ENCODE peak calls at places on chromosomes 4 and X, in five cellular contexts. P, I, K, D and Y are unnamed samples.
A peak's percentile ranks its signal among the peaks of the same experiment; 100 is the strongest.

GRCh38 chr4:925171-925570 is 6.9 kb downstream of the GAK start:
- DNase-seq in K (no peak), D (peak; percentile 25), P (no peak), I (no peak), Y (no peak)

GRCh38 chrX:10006770-10007169 is 39.6 kb downstream of the CLDN34 start:
- DNase-seq in D (no peak), K (no peak), I (no peak), P (no peak), Y (no peak)

GRCh38 chr4:114057746-114058145 is 78.3 kb upstream of the ARSJ start:
- DNase-seq in K (no peak), I (no peak), P (no peak), D (no peak), Y (no peak)

GRCh38 chr4:189143255-189143654 is 797.4 kb upstream of the FRG1 start:
- DNase-seq in I (no peak), P (peak; percentile 23), D (no peak), K (no peak), Y (peak; percentile 66)

GRCh38 chrX:19953145-19953544 is 37.7 kb downstream of the BCLAF3 start:
- DNase-seq in K (no peak), P (no peak), D (no peak), I (no peak), Y (no peak)

GRCh38 chrX:52574416-52575275 is 57.8 kb upstream of the XAGE1B start:
- DNase-seq in D (peak; percentile 45), I (peak; percentile 2), P (peak; percentile 36), K (peak; percentile 34), Y (peak; percentile 61)

GRCh38 chr4:113878718-113879117 is 100.7 kb downstream of the ARSJ start:
- DNase-seq in P (no peak), D (peak; percentile 19), I (no peak), K (no peak), Y (peak; percentile 57)

GRCh38 chrX:45803383-45803921 is 602.8 kb upstream of the DIPK2B start:
- DNase-seq in P (no peak), K (no peak), D (no peak), I (no peak), Y (peak; percentile 94)

DNA sequence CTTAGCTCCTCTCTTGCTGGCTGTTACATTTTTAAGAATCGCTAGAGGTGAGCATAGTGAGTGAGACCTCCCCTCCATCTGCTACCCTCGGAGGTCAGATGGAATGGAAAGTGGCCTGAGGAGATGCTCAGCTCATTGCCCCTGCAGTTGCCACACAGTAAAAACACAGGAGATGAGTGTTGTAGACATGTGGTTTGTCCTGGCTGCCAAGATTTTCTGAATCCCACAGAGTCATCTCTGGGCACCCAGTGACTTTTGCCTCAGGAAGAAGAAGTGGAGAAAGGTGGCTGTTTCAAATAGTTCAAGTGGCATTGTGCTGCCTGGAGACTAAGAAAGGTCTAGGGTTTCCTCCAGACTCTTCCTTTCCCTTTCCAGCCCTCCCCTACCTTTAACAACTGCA is 271.0 kb downstream of the STK32B start:
- DNase-seq in K (no peak), I (no peak), D (no peak), P (no peak), Y (peak; percentile 4)
- TF ChIP-seq RCOR1 in K (no peak), I (no peak), D (no peak), P (no peak), Y (no peak)

GRCh38 chrX:23845316-23845932 is 62.3 kb downstream of the APOO start:
- DNase-seq in P (no peak), K (no peak), D (no peak), I (no peak), Y (no peak)
- TF ChIP-seq RCOR1 in P (no peak), K (no peak), D (no peak), I (no peak), Y (no peak)

GRCh38 chrX:68831405-68832100 is 2.7 kb downstream of the EFNB1 start:
- DNase-seq in I (no peak), D (no peak), K (no peak), P (no peak), Y (peak; percentile 13)

GRCh38 chrX:68830486-68831404 is 1.9 kb downstream of the EFNB1 start:
- DNase-seq in D (peak; percentile 44), P (no peak), K (no peak), I (no peak), Y (no peak)

GRCh38 chrX:68832516-68833447 is 4.0 kb downstream of the EFNB1 start:
- DNase-seq in P (no peak), D (no peak), I (no peak), K (no peak), Y (no peak)

GRCh38 chrX:68833448-68833805 is 4.6 kb downstream of the EFNB1 start:
- DNase-seq in D (no peak), I (no peak), K (no peak), P (no peak), Y (no peak)

GRCh38 chrX:68832101-68832416 is 3.2 kb downstream of the EFNB1 start:
- DNase-seq in K (no peak), I (no peak), D (peak; percentile 58), P (no peak), Y (peak; percentile 83)
- TF ChIP-seq RCOR1 in K (no peak), I (no peak), D (no peak), P (no peak), Y (no peak)

DNA sequence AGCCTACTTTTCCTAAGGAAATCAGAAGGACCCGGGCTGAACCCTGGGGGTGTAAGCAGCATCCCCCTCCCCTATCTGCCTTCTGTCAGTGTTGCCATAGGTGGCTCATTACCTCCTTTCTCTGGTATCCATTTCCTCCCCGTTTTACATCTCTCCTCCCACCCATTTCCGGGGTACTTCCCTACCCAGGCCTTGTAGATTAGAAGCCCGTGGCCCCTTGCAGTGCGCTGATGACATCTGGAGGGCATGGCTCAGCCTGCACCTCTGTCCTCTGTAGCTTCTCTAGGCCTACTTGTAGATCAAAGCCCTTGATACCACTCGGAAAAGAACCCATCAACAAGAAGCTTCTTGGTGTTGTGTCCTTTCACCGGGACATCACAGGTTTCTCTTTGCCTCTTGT is 71.8 kb downstream of the NBDY start:
- DNase-seq in I (no peak), P (no peak), D (peak; percentile 5), K (no peak), Y (no peak)
- TF ChIP-seq RCOR1 in I (no peak), P (no peak), D (no peak), K (no peak), Y (no peak)

GRCh38 chr4:110475881-110476818 is at the start of gene ENPEP:
- DNase-seq in K (no peak), P (no peak), I (no peak), D (peak; percentile 21), Y (peak; percentile 36)
- TF ChIP-seq RCOR1 in K (no peak), P (no peak), I (no peak), D (no peak), Y (no peak)

DNA sequence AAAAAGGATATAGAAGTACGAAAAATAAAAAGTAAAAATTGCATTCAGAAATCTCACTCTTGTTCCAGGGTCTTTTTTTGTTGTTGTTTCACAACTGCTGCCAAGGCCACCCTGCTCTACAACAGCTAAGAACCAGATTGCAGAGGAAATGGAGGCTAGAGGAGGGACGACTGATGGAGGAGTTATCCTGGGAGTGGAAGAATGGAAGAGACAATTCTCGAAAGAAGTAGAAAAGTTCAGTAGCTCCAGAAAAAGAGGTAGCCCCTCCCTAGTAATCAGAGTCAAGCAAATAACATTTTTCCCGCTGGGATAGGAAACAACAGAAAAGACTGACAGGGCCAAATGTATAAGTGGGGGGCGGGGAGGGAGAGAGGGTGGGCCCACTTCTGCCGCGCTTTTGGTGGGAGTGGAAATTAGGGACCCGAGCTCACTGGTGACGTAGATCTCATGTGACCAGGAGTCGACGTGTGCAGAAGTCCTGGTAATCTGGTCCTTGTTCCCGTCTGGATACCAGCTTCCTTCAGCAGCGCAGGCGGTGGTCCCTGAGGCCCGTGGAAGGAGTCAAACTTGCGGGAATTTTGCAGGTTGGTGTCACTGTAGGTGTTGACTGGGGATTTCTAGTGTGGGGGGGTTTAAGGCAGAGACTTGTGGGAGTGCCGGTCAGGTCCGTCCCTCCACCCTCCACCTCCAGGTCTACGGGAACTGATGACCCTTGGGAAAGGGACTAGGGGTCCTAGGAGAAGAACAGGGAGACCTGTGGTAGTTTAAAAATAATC is at the start of gene TCEAL9:
- DNase-seq in P (peak; percentile 47), I (no peak), D (peak; percentile 71), K (peak; percentile 14), Y (peak; percentile 83)
- TF ChIP-seq RCOR1 in P (no peak), I (no peak), D (no peak), K (no peak), Y (no peak)

DNA sequence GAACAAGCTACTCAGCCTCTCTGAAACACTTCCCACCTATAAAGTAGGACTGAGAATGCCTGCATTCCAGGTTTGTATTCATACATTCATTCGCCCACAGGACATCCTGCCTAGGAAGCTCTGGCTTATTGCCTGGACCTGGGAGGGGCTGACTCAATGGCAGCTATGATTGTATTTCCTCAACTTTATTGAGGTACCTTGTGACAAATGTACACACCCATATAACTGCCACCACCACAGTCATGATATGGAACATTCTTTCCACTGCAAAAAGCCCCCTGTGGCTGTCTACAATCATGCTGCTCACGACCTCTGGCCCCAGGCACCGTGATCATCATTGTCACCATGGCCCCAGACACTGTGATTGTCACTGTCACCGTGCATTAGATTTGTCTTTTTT is 68.3 kb downstream of the ABLIM2 start:
- DNase-seq in D (no peak), I (no peak), P (no peak), K (no peak), Y (peak; percentile 35)
- TF ChIP-seq RCOR1 in D (no peak), I (no peak), P (no peak), K (no peak), Y (no peak)